ENCODE peak calls at places on chromosomes 7 and 10, in seven cellular contexts. W, U, O, B, D, F and C are unnamed samples.

GRCh38 chr10:83078645-83079044 is 1060.7 kb upstream of the GHITM start:
- DNase-seq in W (no peak), U (no peak), O (no peak), B (no peak), D (no peak), F (no peak), C (no peak)

GRCh38 chr7:52647046-52647445 is 388.4 kb upstream of the POM121L12 start:
- DNase-seq in W (no peak), U (no peak), O (no peak), B (no peak), D (no peak), F (no peak), C (no peak)

GRCh38 chr7:32582036-32582435 is 86.7 kb downstream of the AVL9 start:
- DNase-seq in W (no peak), U (no peak), O (no peak), B (no peak), D (no peak), F (no peak), C (no peak)

GRCh38 chr7:122136033-122136432 is 8.0 kb downstream of the AASS start:
- DNase-seq in W (no peak), U (no peak), O (no peak), B (no peak), D (no peak), F (no peak), C (no peak)

GRCh38 chr7:4712371-4713182 is 30.5 kb downstream of the FOXK1 start:
- DNase-seq in W (no peak), U (no peak), O (peak), B (no peak), D (peak), F (no peak), C (peak)

GRCh38 chr7:15305002-15305600 is 256.7 kb downstream of the AGMO start:
- DNase-seq in W (peak), U (peak), O (peak), B (peak), D (peak), F (no peak), C (no peak)

GRCh38 chr7:53095731-53096501 is 60.5 kb downstream of the POM121L12 start:
- DNase-seq in W (no peak), U (no peak), O (no peak), B (no peak), D (no peak), F (no peak), C (no peak)

GRCh38 chr7:3250725-3251124 is 50.3 kb upstream of the SDK1 start:
- DNase-seq in W (no peak), U (no peak), O (no peak), B (no peak), D (no peak), F (no peak), C (no peak)

GRCh38 chr7:68311958-68312357 is 1286.3 kb upstream of the AUTS2 start:
- DNase-seq in W (no peak), U (no peak), O (no peak), B (no peak), D (no peak), F (no peak), C (no peak)

GRCh38 chr10:70227548-70228320 is 5.5 kb downstream of the PPA1 start:
- DNase-seq in W (no peak), U (no peak), O (peak), B (no peak), D (no peak), F (no peak), C (no peak)

GRCh38 chr10:93554760-93555432 is 11.6 kb upstream of the FFAR4 start:
- DNase-seq in W (peak), U (peak), O (peak), B (peak), D (peak), F (peak), C (peak)

GRCh38 chr7:47601119-47601880 is 19.4 kb upstream of the TNS3 start:
- DNase-seq in W (peak), U (no peak), O (peak), B (no peak), D (no peak), F (no peak), C (no peak)

GRCh38 chr7:44147026-44147881 is 6.1 kb upstream of the MYL7 start:
- DNase-seq in W (no peak), U (no peak), O (no peak), B (no peak), D (no peak), F (no peak), C (no peak)

GRCh38 chr7:98869374-98870070 is at the start of gene TMEM130:
- DNase-seq in W (no peak), U (no peak), O (no peak), B (no peak), D (no peak), F (no peak), C (no peak)

GRCh38 chr7:29955075-29955792 is 34.4 kb downstream of the SCRN1 start:
- DNase-seq in W (no peak), U (no peak), O (no peak), B (no peak), D (no peak), F (no peak), C (no peak)

GRCh38 chr7:114919587-114919986 is 2.3 kb upstream of the MDFIC start:
- DNase-seq in W (no peak), U (no peak), O (no peak), B (no peak), D (no peak), F (no peak), C (no peak)

GRCh38 chr7:149090397-149091195 is at the start of gene ZNF786:
- DNase-seq in W (peak), U (peak), O (peak), B (peak), D (peak), F (peak), C (peak)

GRCh38 chr10:112986791-112987190 is 36.7 kb downstream of the TCF7L2 start:
- DNase-seq in W (no peak), U (no peak), O (no peak), B (no peak), D (no peak), F (no peak), C (no peak)

GRCh38 chr10:108327706-108328105 is 1163.2 kb upstream of the SORCS1 start:
- DNase-seq in W (no peak), U (no peak), O (no peak), B (no peak), D (no peak), F (no peak), C (no peak)

GRCh38 chr10:62577666-62578291 is 203.6 kb downstream of the ZNF365 start:
- DNase-seq in W (no peak), U (no peak), O (no peak), B (no peak), D (no peak), F (no peak), C (no peak)

GRCh38 chr10:132805599-132805998 is 19.7 kb upstream of the NKX6-2 start:
- DNase-seq in W (no peak), U (no peak), O (no peak), B (no peak), D (no peak), F (no peak), C (no peak)

GRCh38 chr7:14747701-14748100 is 154.8 kb downstream of the DGKB start:
- DNase-seq in W (no peak), U (no peak), O (no peak), B (no peak), D (no peak), F (no peak), C (no peak)

GRCh38 chr7:139753079-139753692 is 24.6 kb downstream of the HIPK2 start:
- DNase-seq in W (no peak), U (no peak), O (peak), B (no peak), D (peak), F (no peak), C (no peak)

GRCh38 chr7:54980521-54980920 is 38.3 kb upstream of the EGFR start:
- DNase-seq in W (no peak), U (no peak), O (no peak), B (no peak), D (no peak), F (no peak), C (no peak)

GRCh38 chr7:42686594-42687156 is 225.2 kb downstream of the C7orf25 start:
- DNase-seq in W (no peak), U (no peak), O (no peak), B (no peak), D (no peak), F (no peak), C (no peak)

GRCh38 chr10:122140477-122140902 is 130.6 kb upstream of the BTBD16 start:
- DNase-seq in W (peak), U (no peak), O (peak), B (no peak), D (no peak), F (no peak), C (no peak)

GRCh38 chr7:49174396-49174795 is 250.0 kb downstream of the CDC14C start:
- DNase-seq in W (no peak), U (no peak), O (no peak), B (no peak), D (no peak), F (no peak), C (no peak)

GRCh38 chr10:11612004-11613001 is 853 bp upstream of the USP6NL start:
- DNase-seq in W (no peak), U (peak), O (no peak), B (no peak), D (no peak), F (no peak), C (no peak)

GRCh38 chr7:107396990-107397389 is 72.9 kb upstream of the GPR22 start:
- DNase-seq in W (no peak), U (no peak), O (no peak), B (no peak), D (no peak), F (no peak), C (no peak)

GRCh38 chr7:94057955-94058354 is 53.8 kb upstream of the BET1 start:
- DNase-seq in W (no peak), U (no peak), O (no peak), B (no peak), D (no peak), F (no peak), C (no peak)

GRCh38 chr7:43431020-43431595 is 151.8 kb upstream of the STK17A start:
- DNase-seq in W (no peak), U (no peak), O (no peak), B (no peak), D (no peak), F (no peak), C (no peak)

GRCh38 chr7:56083150-56083785 is 9.5 kb downstream of the PHKG1 start:
- DNase-seq in W (no peak), U (peak), O (no peak), B (no peak), D (peak), F (no peak), C (no peak)

GRCh38 chr7:31922883-31923282 is 147.3 kb downstream of the PDE1C start:
- DNase-seq in W (no peak), U (no peak), O (no peak), B (no peak), D (no peak), F (no peak), C (no peak)

GRCh38 chr10:103966671-103967432 is at the start of gene SLK:
- DNase-seq in W (peak), U (peak), O (peak), B (peak), D (peak), F (peak), C (peak)

GRCh38 chr10:43235070-43235900 is 31.6 kb downstream of the RASGEF1A start:
- DNase-seq in W (no peak), U (peak), O (no peak), B (no peak), D (no peak), F (no peak), C (no peak)

GRCh38 chr7:66352071-66352470 is 146.9 kb downstream of the TPST1 start:
- DNase-seq in W (peak), U (peak), O (no peak), B (no peak), D (no peak), F (no peak), C (no peak)

GRCh38 chr10:96288151-96288621 is 16.0 kb upstream of the DNTT start:
- DNase-seq in W (no peak), U (no peak), O (no peak), B (no peak), D (no peak), F (no peak), C (no peak)